ENCODE peak calls at places on chromosomes 2 and 18, in four cellular contexts. Q, I, M and E are unnamed samples. For H3K4me1, the result is how much of the 10 kb centered on the place peaks cover.

GRCh38 chr18:49168970-49169619 is 218.3 kb upstream of the SMAD7 start:
- DNase-seq in Q (no peak), I (no peak), M (no peak), E (peak)

GRCh38 chr2:35931626-35932025 is 424.0 kb upstream of the CRIM1 start:
- DNase-seq in Q (peak), I (no peak), M (no peak), E (no peak)

GRCh38 chr2:241900251-241901017 is 30.9 kb downstream of the RTP5 start:
- DNase-seq in Q (no peak), I (no peak), M (no peak), E (no peak)

GRCh38 chr18:22538463-22538862 is 120.7 kb upstream of the CTAGE1 start:
- DNase-seq in Q (no peak), I (no peak), M (no peak), E (no peak)

GRCh38 chr2:118539290-118539689 is 308.2 kb downstream of the EN1 start:
- DNase-seq in Q (no peak), I (no peak), M (peak), E (peak)

GRCh38 chr2:88220733-88221132 is 50.6 kb downstream of the THNSL2 start:
- DNase-seq in Q (no peak), I (no peak), M (peak), E (no peak)

GRCh38 chr18:79964330-79965118 is at the start of gene HSBP1L1:
- DNase-seq in Q (peak), I (peak), M (peak), E (peak)

GRCh38 chr18:47549141-47549540 is 297.7 kb upstream of the SKOR2 start:
- DNase-seq in Q (no peak), I (no peak), M (no peak), E (no peak)

GRCh38 chr2:21422050-21422449 is 298.3 kb downstream of the TDRD15 start:
- DNase-seq in Q (peak), I (no peak), M (peak), E (peak)

GRCh38 chr2:53994735-53995538 is 24.1 kb upstream of the PSME4 start:
- DNase-seq in Q (no peak), I (no peak), M (no peak), E (no peak)

GRCh38 chr2:187360286-187360685 is 87.8 kb downstream of the CALCRL start:
- DNase-seq in Q (no peak), I (no peak), M (no peak), E (no peak)

GRCh38 chr18:45958027-45958426 is 9.1 kb downstream of the EPG5 start:
- DNase-seq in Q (no peak), I (no peak), M (no peak), E (no peak)
- H3K4me1 ChIP-seq in Q (under half), I (under half), M (under half), E (under half)

GRCh38 chr18:9216459-9216858 is 79.9 kb downstream of the ANKRD12 start:
- DNase-seq in Q (no peak), I (no peak), M (no peak), E (no peak)

GRCh38 chr18:9210996-9211395 is 74.4 kb downstream of the ANKRD12 start:
- DNase-seq in Q (no peak), I (no peak), M (no peak), E (no peak)

GRCh38 chr18:9218052-9218451 is 81.5 kb downstream of the ANKRD12 start:
- DNase-seq in Q (peak), I (no peak), M (no peak), E (no peak)

GRCh38 chr18:9211955-9212354 is 75.4 kb downstream of the ANKRD12 start:
- DNase-seq in Q (peak), I (no peak), M (no peak), E (no peak)

GRCh38 chr18:9215221-9215933 is 78.8 kb downstream of the ANKRD12 start:
- DNase-seq in Q (peak), I (no peak), M (no peak), E (peak)
- H3K4me2 ChIP-seq in Q (no peak), I (no peak), M (no peak), E (no peak)

GRCh38 chr2:120472891-120473309 is 127.0 kb downstream of the INHBB start:
- DNase-seq in Q (no peak), I (no peak), M (no peak), E (peak)
- H3K4me1 ChIP-seq in Q (under half), I (under half), M (under half), E (under half)

DNA sequence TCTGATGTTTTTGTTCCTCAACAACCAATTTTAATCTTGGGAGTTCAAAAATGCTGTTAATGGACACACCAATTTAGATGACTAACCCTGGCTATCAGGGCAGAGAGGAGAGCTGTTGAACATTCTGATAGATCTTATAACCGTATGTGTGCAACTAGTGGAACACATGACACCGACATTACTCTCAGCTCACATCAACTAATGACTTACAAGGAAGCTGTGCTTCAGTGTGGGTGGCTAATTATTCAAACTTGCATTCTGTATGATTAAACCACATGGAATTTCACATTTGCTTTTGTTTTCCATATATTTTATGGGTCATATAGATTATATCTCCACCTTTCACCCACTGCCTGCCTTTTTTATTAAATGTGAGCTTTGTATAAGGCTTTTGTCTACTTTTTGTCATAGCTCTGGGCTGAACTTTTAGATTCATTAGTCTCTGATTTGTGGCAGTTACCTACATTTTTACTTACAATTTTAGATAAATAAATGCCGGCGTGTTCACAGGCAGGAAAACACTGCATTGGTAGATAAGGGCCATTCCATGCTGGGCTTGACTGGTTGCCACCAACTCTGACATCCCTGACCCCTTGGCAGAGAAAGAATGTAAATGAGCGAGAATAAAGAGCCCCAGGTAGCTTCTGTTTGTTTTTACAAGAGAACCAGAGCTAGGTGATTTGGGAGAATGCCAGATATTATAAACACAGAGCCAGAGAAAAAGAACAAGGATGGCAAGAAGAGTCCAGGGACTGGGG is 35.6 kb downstream of the LYPD6 start:
- DNase-seq in Q (peak), I (no peak), M (no peak), E (peak)
- H3K4me2 ChIP-seq in Q (no peak), I (no peak), M (no peak), E (no peak)

DNA sequence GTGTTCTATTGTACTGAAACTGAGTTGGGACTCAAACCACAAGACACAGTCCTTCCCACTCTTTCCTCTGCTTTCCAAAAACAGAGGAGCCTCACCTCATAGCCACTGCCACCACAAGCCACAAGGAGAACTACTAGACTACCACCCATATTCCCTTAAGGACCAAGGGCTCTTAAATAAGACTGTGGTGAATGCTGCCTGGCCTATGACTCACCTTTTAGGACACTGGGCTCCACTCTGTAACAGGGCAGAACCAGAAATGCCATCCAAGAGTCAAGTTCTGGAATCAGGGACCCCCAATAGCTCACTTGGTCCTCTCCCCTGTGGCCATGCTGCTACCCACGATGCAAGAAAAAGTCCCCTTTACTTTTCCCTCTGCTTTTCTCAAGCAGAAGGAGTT is 851.4 kb downstream of the BCL11A start:
- DNase-seq in Q (no peak), I (no peak), M (no peak), E (no peak)
- H3K4me1 ChIP-seq in Q (under half), I (under half), M (under half), E (under half)